ENCODE peak calls at places on chromosomes 12 and 14, in five cellular contexts. L, E, G, N and C are unnamed samples.

GRCh38 chr14:30450620-30451019 is 108.3 kb upstream of the G2E3 start:
- DNase-seq in N (no peak), L (no peak), G (no peak), E (peak), C (no peak)

GRCh38 chr12:94589591-94590001 is 60.8 kb downstream of the TMCC3 start:
- DNase-seq in L (no peak), E (no peak), G (no peak), N (no peak), C (no peak)

GRCh38 chr12:127230843-127231260 is 1036.1 kb upstream of the TMEM132C start:
- DNase-seq in N (no peak), G (no peak), L (no peak), E (no peak), C (no peak)

GRCh38 chr14:51454351-51454750 is 197.4 kb upstream of the FRMD6 start:
- DNase-seq in L (no peak), N (no peak), E (no peak), G (no peak), C (no peak)

GRCh38 chr14:54564799-54565235 is 2.1 kb upstream of the SAMD4A start:
- DNase-seq in L (peak), E (no peak), N (no peak), G (no peak), C (peak)

GRCh38 chr12:29961231-29961630 is 177.5 kb upstream of the TMTC1 start:
- DNase-seq in G (no peak), E (peak), N (no peak), L (no peak), C (no peak)

GRCh38 chr12:130831876-130832405 is 7.1 kb downstream of the STX2 start:
- DNase-seq in G (no peak), L (no peak), E (no peak), N (no peak), C (no peak)

GRCh38 chr12:51855586-51856428 is 7.3 kb upstream of the FIGNL2 start:
- DNase-seq in G (no peak), L (peak), N (no peak), E (peak), C (peak)

GRCh38 chr12:21330682-21331253 is 3.9 kb downstream of the SLCO1A2 start:
- DNase-seq in L (no peak), G (no peak), N (no peak), E (no peak), C (no peak)

GRCh38 chr14:104320611-104321086 is 182.3 kb downstream of the KIF26A start:
- DNase-seq in G (no peak), N (no peak), L (no peak), E (peak), C (no peak)

GRCh38 chr14:105273062-105273461 is 24.7 kb downstream of the BTBD6 start:
- DNase-seq in E (no peak), L (no peak), N (no peak), G (no peak), C (no peak)

GRCh38 chr12:116964004-116964739 is 53.4 kb downstream of the FBXW8 start:
- DNase-seq in E (no peak), N (no peak), L (no peak), G (no peak), C (no peak)